ENCODE peak calls at places on chromosomes 5 and 9, in six cellular contexts. C is aorta; M is stimulated activated CD4-positive, alpha-beta T cell treated with anti-CD3 and anti-CD28 coated beads, Interleukin-12 subunit alpha, Interleukin-12 subunit beta, amount 100 ng/mL, for 4 hours; Q is AG08396; X is SW480; B is NCI-H2029 treated with DMSO at 0.1 percent for 48 hours. A is an unnamed sample.

GRCh38 chr5:143054480-143054941 is 284.3 kb downstream of the ARHGAP26 start:
- DNase-seq in X (no peak), B (no peak), M (no peak), C (no peak), Q (no peak), A (no peak)

GRCh38 chr9:2809692-2810423 is 34.0 kb downstream of the PUM3 start:
- DNase-seq in Q (peak; percentile 65), B (no peak), M (no peak), C (no peak), X (peak; percentile 41), A (no peak)

GRCh38 chr9:15295761-15296405 is 11.1 kb downstream of the TTC39B start:
- DNase-seq in M (no peak), Q (peak; percentile 67), B (no peak), C (no peak), X (peak; percentile 16), A (no peak)

GRCh38 chr5:122726990-122727616 is 47.8 kb upstream of the SNX2 start:
- DNase-seq in B (no peak), C (no peak), Q (peak; percentile 36), X (peak; percentile 13), M (no peak), A (no peak)

GRCh38 chr5:73125289-73125688 is 4.9 kb downstream of the TMEM171 start:
- DNase-seq in B (no peak), M (no peak), Q (no peak), C (no peak), X (no peak), A (no peak)

GRCh38 chr5:157481666-157482065 is 21.7 kb downstream of the NIPAL4 start:
- DNase-seq in C (no peak), M (no peak), Q (no peak), X (no peak), B (no peak), A (no peak)

GRCh38 chr9:95468791-95469190 is 48.0 kb downstream of the PTCH1 start:
- DNase-seq in C (no peak), B (no peak), X (no peak), M (no peak), Q (no peak), A (no peak)

GRCh38 chr5:76007904-76008303 is 75.3 kb upstream of the SV2C start:
- DNase-seq in X (no peak), Q (no peak), M (no peak), B (no peak), C (no peak), A (no peak)

GRCh38 chr5:179969110-179969509 is 61.4 kb upstream of the TBC1D9B start:
- DNase-seq in M (no peak), B (no peak), Q (no peak), X (no peak), C (no peak), A (no peak)

GRCh38 chr5:35081134-35081533 is 33.4 kb upstream of the AGXT2 start:
- DNase-seq in X (no peak), M (no peak), Q (no peak), B (no peak), C (no peak), A (no peak)

GRCh38 chr5:124870070-124870469 is 123.6 kb upstream of the ZNF608 start:
- DNase-seq in C (no peak), Q (no peak), X (no peak), M (no peak), B (no peak), A (no peak)

GRCh38 chr5:51060953-51061352 is 322.3 kb upstream of the ISL1 start:
- DNase-seq in B (no peak), M (no peak), Q (no peak), C (no peak), X (no peak), A (no peak)

GRCh38 chr5:167861134-167861930 is 430.1 kb upstream of the WWC1 start:
- DNase-seq in B (no peak), C (no peak), Q (peak; percentile 40), M (no peak), X (no peak), A (no peak)

GRCh38 chr9:110650991-110651411 is 17.6 kb upstream of the MUSK start:
- DNase-seq in X (no peak), M (no peak), C (peak; percentile 37), B (no peak), Q (peak; percentile 42), A (no peak)

GRCh38 chr5:125455041-125455440 is 708.6 kb upstream of the ZNF608 start:
- DNase-seq in X (no peak), C (no peak), M (no peak), Q (peak; percentile 5), B (no peak), A (no peak)

GRCh38 chr5:172640822-172641358 is at the start of gene NEURL1B:
- DNase-seq in M (peak; percentile 25), X (peak; percentile 71), C (peak; percentile 71), Q (peak; percentile 95), B (peak; percentile 14), A (peak; percentile 64)

GRCh38 chr9:95131023-95131943 is 186.2 kb downstream of the FANCC start:
- DNase-seq in X (peak; percentile 46), M (peak; percentile 28), C (peak; percentile 68), B (peak; percentile 39), Q (peak; percentile 79), A (peak; percentile 43)

GRCh38 chr9:79693750-79694149 is 122.0 kb downstream of the TLE4 start:
- DNase-seq in Q (no peak), B (peak; percentile 70), M (no peak), C (no peak), X (no peak), A (no peak)

GRCh38 chr5:158812381-158812780 is 287.3 kb downstream of the EBF1 start:
- DNase-seq in Q (no peak), M (peak; percentile 34), X (no peak), C (no peak), B (no peak), A (no peak)

GRCh38 chr9:12740845-12741244 is 34.0 kb upstream of the LURAP1L start:
- DNase-seq in C (no peak), X (no peak), M (no peak), Q (no peak), B (no peak), A (no peak)

GRCh38 chr9:35862328-35862727 is 7.9 kb downstream of the OR13J1 start:
- DNase-seq in C (no peak), B (no peak), X (no peak), M (no peak), Q (no peak), A (no peak)

GRCh38 chr9:84169240-84169639 is 171.3 kb downstream of the SLC28A3 start:
- DNase-seq in X (no peak), B (no peak), Q (no peak), M (no peak), C (no peak), A (no peak)

GRCh38 chr5:73369283-73369682 is 79.3 kb downstream of the FOXD1 start:
- DNase-seq in B (no peak), X (no peak), Q (no peak), M (no peak), C (no peak), A (no peak)

GRCh38 chr9:16364347-16364746 is 506.1 kb downstream of the BNC2 start:
- DNase-seq in B (no peak), C (no peak), M (no peak), X (no peak), Q (no peak), A (no peak)

GRCh38 chr5:61342066-61342465 is 10.0 kb downstream of the ZSWIM6 start:
- DNase-seq in B (no peak), X (no peak), M (no peak), Q (no peak), C (no peak), A (no peak)

GRCh38 chr9:121395558-121395957 is 25.5 kb upstream of the STOM start:
- DNase-seq in X (no peak), C (no peak), B (no peak), Q (no peak), M (no peak), A (no peak)